ENCODE peak calls at places on chromosomes 11 and 22, in ten cellular contexts. Q is left ventricle myocardium inferior; Y is Peyer's patch; W is lung; H is heart right ventricle; D is tibial artery; I is CD8-positive, alpha-beta T cell; X is colonic mucosa; Z is left lung; V is endodermal cell. S is an unnamed sample. For H3K9me3, the result is how much of the 10 kb centered on the place peaks cover.

GRCh38 chr11:34986883-34987525 is 70.6 kb downstream of the PDHX start:
- DNase-seq in Q (no peak), D (no peak), W (no peak), Z (peak), I (no peak), Y (no peak), X (no peak), V (no peak), H (no peak), S (no peak)

GRCh38 chr11:72671144-72672099 is 2.8 kb downstream of the PDE2A start:
- DNase-seq in D (no peak), W (no peak), I (no peak), Q (no peak), Y (no peak), V (no peak), Z (no peak), H (no peak), X (no peak), S (no peak)

GRCh38 chr22:27799334-27800249 is 2.0 kb downstream of the MN1 start:
- DNase-seq in V (peak), D (no peak), Z (no peak), Q (peak), I (no peak), X (no peak), W (no peak), Y (no peak), H (peak), S (no peak)

GRCh38 chr11:102760355-102761035 is 19.9 kb downstream of the MMP10 start:
- DNase-seq in V (no peak), H (no peak), D (no peak), Z (no peak), W (no peak), X (no peak), I (no peak), Q (no peak), Y (no peak), S (no peak)

GRCh38 chr22:36016656-36017055 is 12.0 kb downstream of the RBFOX2 start:
- DNase-seq in X (no peak), H (no peak), Z (no peak), W (no peak), I (no peak), D (no peak), Q (no peak), V (no peak), Y (no peak), S (no peak)

GRCh38 chr11:34926831-34927132 is 10.4 kb downstream of the PDHX start:
- DNase-seq in I (no peak), Z (no peak), Y (no peak), Q (no peak), V (no peak), W (no peak), H (no peak), X (no peak), D (no peak), S (no peak)

GRCh38 chr11:101881586-101881985 is 33.2 kb upstream of the CEP126 start:
- DNase-seq in Q (no peak), D (no peak), W (no peak), X (no peak), Y (no peak), V (no peak), I (no peak), H (no peak), Z (no peak), S (no peak)

GRCh38 chr22:28983788-28984441 is 77.7 kb downstream of the C22orf31 start:
- DNase-seq in X (no peak), I (no peak), Q (no peak), H (no peak), Z (no peak), W (peak), D (no peak), Y (no peak), V (peak), S (no peak)

GRCh38 chr11:110862407-110862806 is 150.2 kb upstream of the ARHGAP20 start:
- DNase-seq in W (no peak), Q (no peak), H (no peak), X (no peak), Y (no peak), Z (no peak), D (no peak), I (no peak), V (no peak), S (no peak)

GRCh38 chr11:110710520-110711381 is 1.5 kb downstream of the ARHGAP20 start:
- DNase-seq in V (peak), D (peak), X (peak), W (peak), Y (peak), Z (peak), H (peak), I (no peak), Q (peak), S (no peak)

GRCh38 chr11:5004429-5005274 is 10.0 kb downstream of the OR51L1 start:
- DNase-seq in Z (peak), H (peak), X (peak), I (no peak), Y (peak), W (peak), V (peak), Q (peak), D (no peak), S (no peak)

GRCh38 chr11:22671751-22672150 is 5.3 kb downstream of the GAS2 start:
- DNase-seq in X (no peak), I (no peak), H (no peak), Q (no peak), V (no peak), Z (no peak), Y (no peak), D (no peak), W (no peak), S (no peak)

GRCh38 chr11:93487032-93487483 is 56.1 kb downstream of the SMCO4 start:
- DNase-seq in H (no peak), I (no peak), D (no peak), Y (no peak), Q (no peak), Z (no peak), V (no peak), W (no peak), X (no peak), S (no peak)

GRCh38 chr22:43152001-43152354 is 619 bp downstream of the TSPO start:
- DNase-seq in V (no peak), I (no peak), Q (no peak), Y (no peak), H (no peak), D (no peak), X (no peak), W (no peak), Z (no peak), S (no peak)

GRCh38 chr11:73996161-73996747 is 12.6 kb downstream of the UCP3 start:
- DNase-seq in H (no peak), Q (no peak), Y (peak), X (peak), V (no peak), W (no peak), I (no peak), Z (no peak), D (no peak), S (no peak)

GRCh38 chr11:73998846-73999575 is 9.9 kb downstream of the UCP3 start:
- DNase-seq in I (no peak), H (no peak), X (no peak), V (no peak), Q (no peak), Y (peak), Z (no peak), D (no peak), W (no peak), S (no peak)

GRCh38 chr11:73997120-73997772 is 11.6 kb downstream of the UCP3 start:
- DNase-seq in X (no peak), W (no peak), Q (no peak), D (no peak), V (no peak), H (no peak), Y (peak), Z (no peak), I (no peak), S (no peak)

GRCh38 chr11:73995247-73995646 is 12.6 kb upstream of the UCP2 start:
- DNase-seq in W (no peak), Q (no peak), V (no peak), I (no peak), Y (peak), H (no peak), D (no peak), X (no peak), Z (no peak), S (no peak)

DNA sequence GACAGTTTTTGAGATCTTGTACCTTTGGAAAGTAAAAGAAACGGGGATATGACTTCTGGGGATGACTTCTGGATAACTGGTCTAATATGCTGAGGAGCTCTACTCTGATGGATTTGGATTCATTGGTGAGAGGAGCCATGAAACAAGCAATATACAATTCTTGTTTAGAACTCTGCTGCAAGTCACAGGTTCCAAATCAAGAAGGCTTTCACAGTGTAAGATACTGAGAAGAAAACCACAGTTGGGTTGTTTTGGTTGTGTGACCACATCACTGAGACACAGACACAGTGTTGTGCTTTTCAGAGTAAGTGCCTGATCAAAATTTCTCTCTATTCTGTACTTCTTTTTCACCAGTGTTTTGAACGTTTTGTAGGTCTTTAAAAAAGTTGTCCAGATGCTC is 13.1 kb upstream of the UCP2 start:
- DNase-seq in V (no peak), I (no peak), D (no peak), Y (peak), Q (no peak), W (no peak), X (no peak), H (no peak), Z (no peak), S (no peak)
- TF ChIP-seq CTCF in V (no peak), I (no peak), D (no peak), Y (no peak), Q (no peak), W (no peak), X (no peak), H (no peak), Z (no peak), S (no peak)

DNA sequence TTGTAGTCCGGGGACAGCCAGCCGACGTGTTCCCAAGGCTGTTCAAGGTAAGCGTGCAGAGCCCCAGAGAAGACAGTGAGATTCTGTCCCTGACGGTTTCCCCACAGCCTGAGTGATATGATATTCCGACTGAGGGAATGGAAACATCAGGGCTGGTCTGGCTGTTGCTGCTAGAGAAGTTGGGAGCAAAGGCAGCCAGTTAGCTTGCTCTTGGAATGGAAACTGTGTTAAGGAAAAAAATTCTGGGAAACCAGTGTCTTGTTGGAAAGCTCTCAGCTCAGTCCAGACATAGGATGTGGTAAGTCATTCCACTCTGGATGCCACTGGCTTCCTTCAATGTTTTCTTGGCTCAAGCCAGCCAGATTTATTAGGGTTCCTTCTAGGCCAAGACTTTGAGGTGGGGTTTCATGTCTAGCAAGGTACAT is 8.8 kb downstream of the CRY2 start:
- DNase-seq in Q (no peak), D (peak), W (no peak), X (no peak), Y (no peak), Z (no peak), V (no peak), I (no peak), H (no peak), S (no peak)
- H3K27ac ChIP-seq in Q (peak), D (peak), W (peak), X (peak), Y (peak), Z (no peak), V (no peak), I (no peak), H (peak), S (no peak)

DNA sequence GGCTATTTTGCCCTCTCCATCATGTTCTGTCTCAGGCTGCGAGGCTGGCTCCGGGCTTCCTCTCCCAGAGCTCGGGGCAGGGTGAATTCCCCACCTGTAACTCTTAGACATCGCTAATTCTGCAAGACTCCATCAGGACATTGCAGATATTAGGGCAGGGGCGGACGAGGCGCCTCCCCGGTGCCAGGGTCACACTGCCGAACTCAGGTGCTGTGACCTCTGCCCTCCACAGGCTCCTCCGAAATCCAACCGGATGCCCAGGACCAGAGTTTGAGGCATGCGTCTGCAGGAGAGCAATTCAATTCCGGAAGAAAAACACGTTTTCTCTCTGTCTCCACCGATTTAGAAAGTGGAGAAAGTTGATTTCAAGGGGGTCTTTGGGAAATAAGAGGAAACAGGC is 542.7 kb downstream of the BRD1 start:
- DNase-seq in Y (no peak), Z (no peak), Q (no peak), D (no peak), H (no peak), V (no peak), I (no peak), W (no peak), X (no peak), S (no peak)
- H3K9me3 ChIP-seq in Y (under half), Z (under half), Q (under half), D (under half), H (under half), V (under half), I (under half), W (under half), X (under half), S (under half)

GRCh38 chr11:74256370-74257133 is 54.9 kb downstream of the P4HA3 start:
- DNase-seq in Q (no peak), V (no peak), I (no peak), H (no peak), X (no peak), W (no peak), Y (no peak), D (no peak), Z (no peak), S (no peak)

GRCh38 chr11:74253361-74253760 is 58.1 kb downstream of the P4HA3 start:
- DNase-seq in V (no peak), Y (no peak), X (no peak), D (no peak), I (no peak), Q (no peak), W (no peak), Z (no peak), H (no peak), S (no peak)

GRCh38 chr11:74257934-74258553 is 53.4 kb downstream of the P4HA3 start:
- DNase-seq in V (no peak), H (peak), D (peak), Q (peak), Z (peak), Y (no peak), X (peak), I (no peak), W (peak), S (no peak)

GRCh38 chr11:74255741-74256369 is 55.6 kb downstream of the P4HA3 start:
- DNase-seq in V (peak), W (peak), X (peak), Q (no peak), Z (peak), I (peak), Y (peak), D (peak), H (no peak), S (peak)
- TF ChIP-seq CTCF in V (peak), W (peak), X (peak), Q (peak), Z (peak), I (peak), Y (peak), D (peak), H (peak), S (peak)

GRCh38 chr11:69307421-69307820 is 13.5 kb downstream of the MYEOV start:
- DNase-seq in I (no peak), H (no peak), X (no peak), D (no peak), Z (no peak), W (no peak), Y (no peak), Q (no peak), V (no peak), S (no peak)
- H3K27ac ChIP-seq in I (no peak), H (no peak), X (no peak), D (no peak), Z (no peak), W (no peak), Y (no peak), Q (no peak), V (no peak), S (no peak)

GRCh38 chr22:49018601-49019000 is 809.1 kb downstream of the BRD1 start:
- DNase-seq in X (no peak), I (peak), V (peak), Y (peak), D (peak), H (no peak), Z (no peak), Q (no peak), W (no peak), S (no peak)
- H3K9me3 ChIP-seq in X (under half), I (under half), V (under half), Y (under half), D (under half), H (under half), Z (under half), Q (under half), W (under half), S (under half)

DNA sequence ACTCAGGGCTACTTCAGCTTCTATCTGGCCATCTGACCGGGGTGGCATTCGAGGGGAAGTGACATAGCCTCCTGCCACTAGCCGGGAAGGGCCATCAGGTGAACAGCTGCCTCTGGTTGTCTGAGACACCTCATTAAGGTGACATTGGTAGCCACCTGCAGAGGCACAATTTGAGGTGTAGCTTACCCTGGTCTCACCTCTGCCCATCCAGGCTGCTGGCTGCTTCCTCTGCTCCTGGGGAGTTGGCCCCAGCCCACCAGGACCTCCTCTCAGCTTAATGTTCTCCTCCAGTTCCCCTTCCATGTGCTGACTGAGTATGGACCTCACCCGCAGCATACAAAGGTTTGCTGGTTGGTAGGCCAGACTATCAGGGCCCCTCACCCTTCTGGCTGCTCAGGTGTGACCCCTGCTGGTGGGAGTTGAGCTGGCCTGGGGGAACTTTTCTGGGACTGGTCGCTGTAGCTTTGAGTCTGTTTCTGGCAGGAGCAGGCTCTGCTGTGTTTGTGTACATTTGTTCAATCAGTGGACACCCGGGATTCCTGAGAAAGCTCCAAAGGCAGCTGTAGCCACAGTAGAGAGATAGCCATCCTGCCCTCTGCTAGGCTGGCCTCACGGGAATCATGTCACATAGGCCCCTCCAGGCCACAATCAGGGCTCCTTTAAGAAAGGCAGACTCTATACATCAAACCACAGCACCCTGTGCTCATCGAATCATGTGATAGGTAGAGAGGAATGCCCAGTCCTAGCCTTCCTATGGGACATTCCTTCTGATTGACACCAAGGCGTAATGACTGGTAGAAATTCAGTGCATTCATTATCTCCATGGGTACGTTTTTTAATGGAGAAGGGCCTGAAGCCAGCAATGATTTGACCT is 295.1 kb upstream of the PLET1 start:
- DNase-seq in Y (peak), Z (peak), V (peak), W (peak), D (peak), Q (peak), I (peak), X (peak), H (peak), S (peak)
- TF ChIP-seq CTCF in Y (peak), Z (peak), V (peak), W (no peak), D (peak), Q (peak), I (peak), X (peak), H (peak), S (peak)